ENCODE peak calls at places on chromosomes 13 and 19, in four cellular contexts. One of them, this sample, is unnamed.

GRCh38 chr13:77230560-77230959 is 96.3 kb downstream of the MYCBP2 start:
- DNase-seq in CD4-positive, alpha-beta memory T cell: peak; percentile 31
- DNase-seq in colonic mucosa: no peak
- DNase-seq in SJSA1: no peak
- DNase-seq in this sample: no peak

GRCh38 chr19:11539495-11540365 is 1.1 kb downstream of the CNN1 start:
- DNase-seq in CD4-positive, alpha-beta memory T cell: no peak
- DNase-seq in colonic mucosa: no peak
- DNase-seq in SJSA1: no peak
- DNase-seq in this sample: no peak

GRCh38 chr19:33469171-33470039 is 52.2 kb downstream of the PEPD start:
- DNase-seq in colonic mucosa: no peak
- DNase-seq in CD4-positive, alpha-beta memory T cell: no peak
- DNase-seq in SJSA1: peak; percentile 34
- DNase-seq in this sample: no peak

GRCh38 chr13:99432637-99433542 is 68.4 kb upstream of the TM9SF2 start:
- DNase-seq in CD4-positive, alpha-beta memory T cell: peak; percentile 98
- DNase-seq in SJSA1: no peak
- DNase-seq in colonic mucosa: peak; percentile 40
- DNase-seq in this sample: peak; percentile 78

GRCh38 chr13:113616991-113617749 is 32.6 kb downstream of the TFDP1 start:
- DNase-seq in colonic mucosa: no peak
- DNase-seq in SJSA1: no peak
- DNase-seq in CD4-positive, alpha-beta memory T cell: no peak
- DNase-seq in this sample: no peak

GRCh38 chr19:50724522-50725217 is 1.5 kb downstream of the CLEC11A start:
- DNase-seq in CD4-positive, alpha-beta memory T cell: peak; percentile 88
- DNase-seq in colonic mucosa: peak; percentile 100
- DNase-seq in SJSA1: peak; percentile 80
- DNase-seq in this sample: peak; percentile 99

GRCh38 chr19:39514840-39515550 is at the start of gene SELENOV:
- DNase-seq in colonic mucosa: no peak
- DNase-seq in CD4-positive, alpha-beta memory T cell: no peak
- DNase-seq in SJSA1: no peak
- DNase-seq in this sample: no peak

GRCh38 chr13:34300559-34300958 is 482.6 kb downstream of the RFC3 start:
- DNase-seq in CD4-positive, alpha-beta memory T cell: no peak
- DNase-seq in SJSA1: no peak
- DNase-seq in colonic mucosa: no peak
- DNase-seq in this sample: no peak

GRCh38 chr19:5452594-5453565 is 2.3 kb upstream of the ZNRF4 start:
- DNase-seq in CD4-positive, alpha-beta memory T cell: no peak
- DNase-seq in colonic mucosa: no peak
- DNase-seq in SJSA1: no peak
- DNase-seq in this sample: no peak

GRCh38 chr19:54114340-54114826 is 1.1 kb downstream of the TFPT start:
- DNase-seq in SJSA1: no peak
- DNase-seq in colonic mucosa: peak; percentile 53
- DNase-seq in CD4-positive, alpha-beta memory T cell: peak; percentile 72
- DNase-seq in this sample: peak; percentile 52

GRCh38 chr13:20609145-20609544 is 42.2 kb downstream of the IFT88 start:
- DNase-seq in CD4-positive, alpha-beta memory T cell: no peak
- DNase-seq in colonic mucosa: no peak
- DNase-seq in SJSA1: peak; percentile 65
- DNase-seq in this sample: no peak

GRCh38 chr19:34402074-34402600 is 2.1 kb upstream of the PDCD2L start:
- DNase-seq in colonic mucosa: peak; percentile 47
- DNase-seq in SJSA1: no peak
- DNase-seq in CD4-positive, alpha-beta memory T cell: no peak
- DNase-seq in this sample: no peak

GRCh38 chr19:48999481-49000325 is 6.0 kb downstream of the RUVBL2 start:
- DNase-seq in SJSA1: peak; percentile 67
- DNase-seq in CD4-positive, alpha-beta memory T cell: peak; percentile 76
- DNase-seq in colonic mucosa: peak; percentile 66
- DNase-seq in this sample: peak; percentile 51

GRCh38 chr13:42355118-42355840 is 83.3 kb downstream of the AKAP11 start:
- DNase-seq in CD4-positive, alpha-beta memory T cell: peak; percentile 79
- DNase-seq in SJSA1: no peak
- DNase-seq in colonic mucosa: no peak
- DNase-seq in this sample: no peak

GRCh38 chr13:20080377-20081164 is 80.3 kb downstream of the GJA3 start:
- DNase-seq in SJSA1: no peak
- DNase-seq in colonic mucosa: no peak
- DNase-seq in CD4-positive, alpha-beta memory T cell: no peak
- DNase-seq in this sample: no peak

GRCh38 chr13:63124863-63125262 is 1709.2 kb upstream of the PCDH20 start:
- DNase-seq in colonic mucosa: no peak
- DNase-seq in SJSA1: no peak
- DNase-seq in CD4-positive, alpha-beta memory T cell: no peak
- DNase-seq in this sample: no peak

GRCh38 chr13:93147293-93147645 is 79.3 kb upstream of the GPC6 start:
- DNase-seq in colonic mucosa: no peak
- DNase-seq in CD4-positive, alpha-beta memory T cell: no peak
- DNase-seq in SJSA1: no peak
- DNase-seq in this sample: no peak

GRCh38 chr19:4597278-4597974 is 37.9 kb upstream of the SEMA6B start:
- DNase-seq in CD4-positive, alpha-beta memory T cell: no peak
- DNase-seq in colonic mucosa: no peak
- DNase-seq in SJSA1: no peak
- DNase-seq in this sample: no peak

GRCh38 chr13:30388401-30389283 is 33.7 kb upstream of the UBE2L5 start:
- DNase-seq in colonic mucosa: no peak
- DNase-seq in SJSA1: no peak
- DNase-seq in CD4-positive, alpha-beta memory T cell: no peak
- DNase-seq in this sample: no peak
- H3K27ac ChIP-seq in colonic mucosa: no peak overlapping the region
- H3K27ac ChIP-seq in SJSA1: no peak overlapping the region
- H3K27ac ChIP-seq in CD4-positive, alpha-beta memory T cell: peak overlapping the region; percentile 23
- H3K27ac ChIP-seq in this sample: no peak overlapping the region

GRCh38 chr19:38336638-38337359 is 1.2 kb downstream of the CATSPERG start:
- DNase-seq in CD4-positive, alpha-beta memory T cell: peak; percentile 96
- DNase-seq in SJSA1: peak; percentile 92
- DNase-seq in colonic mucosa: peak; percentile 98
- DNase-seq in this sample: peak; percentile 98

GRCh38 chr19:38326591-38326990 is 6.9 kb downstream of the KCNK6 start:
- DNase-seq in colonic mucosa: no peak
- DNase-seq in CD4-positive, alpha-beta memory T cell: no peak
- DNase-seq in SJSA1: no peak
- DNase-seq in this sample: no peak

GRCh38 chr19:38335949-38336637 is 463 bp downstream of the CATSPERG start:
- DNase-seq in SJSA1: peak; percentile 98
- DNase-seq in colonic mucosa: peak; percentile 98
- DNase-seq in CD4-positive, alpha-beta memory T cell: peak; percentile 97
- DNase-seq in this sample: peak; percentile 96

GRCh38 chr19:38329651-38330050 is 6.0 kb upstream of the CATSPERG start:
- DNase-seq in colonic mucosa: no peak
- DNase-seq in CD4-positive, alpha-beta memory T cell: no peak
- DNase-seq in SJSA1: no peak
- DNase-seq in this sample: no peak

GRCh38 chr19:38331728-38332127 is 3.9 kb upstream of the CATSPERG start:
- DNase-seq in CD4-positive, alpha-beta memory T cell: no peak
- DNase-seq in colonic mucosa: no peak
- DNase-seq in SJSA1: no peak
- DNase-seq in this sample: no peak
- H3K27ac ChIP-seq in CD4-positive, alpha-beta memory T cell: no peak overlapping the region
- H3K27ac ChIP-seq in colonic mucosa: no peak overlapping the region
- H3K27ac ChIP-seq in SJSA1: no peak overlapping the region
- H3K27ac ChIP-seq in this sample: no peak overlapping the region

GRCh38 chr19:44617481-44617880 is 4.1 kb downstream of the IGSF23 start:
- DNase-seq in SJSA1: no peak
- DNase-seq in colonic mucosa: no peak
- DNase-seq in CD4-positive, alpha-beta memory T cell: no peak
- DNase-seq in this sample: no peak

GRCh38 chr19:44613295-44614168 is at the start of gene IGSF23:
- DNase-seq in CD4-positive, alpha-beta memory T cell: no peak
- DNase-seq in SJSA1: no peak
- DNase-seq in colonic mucosa: peak; percentile 69
- DNase-seq in this sample: no peak

GRCh38 chr19:44615529-44616247 is 2.3 kb downstream of the IGSF23 start:
- DNase-seq in SJSA1: no peak
- DNase-seq in colonic mucosa: no peak
- DNase-seq in CD4-positive, alpha-beta memory T cell: no peak
- DNase-seq in this sample: no peak

GRCh38 chr19:44611812-44612295 is 1.5 kb upstream of the IGSF23 start:
- DNase-seq in SJSA1: no peak
- DNase-seq in colonic mucosa: no peak
- DNase-seq in CD4-positive, alpha-beta memory T cell: no peak
- DNase-seq in this sample: peak; percentile 36

DNA sequence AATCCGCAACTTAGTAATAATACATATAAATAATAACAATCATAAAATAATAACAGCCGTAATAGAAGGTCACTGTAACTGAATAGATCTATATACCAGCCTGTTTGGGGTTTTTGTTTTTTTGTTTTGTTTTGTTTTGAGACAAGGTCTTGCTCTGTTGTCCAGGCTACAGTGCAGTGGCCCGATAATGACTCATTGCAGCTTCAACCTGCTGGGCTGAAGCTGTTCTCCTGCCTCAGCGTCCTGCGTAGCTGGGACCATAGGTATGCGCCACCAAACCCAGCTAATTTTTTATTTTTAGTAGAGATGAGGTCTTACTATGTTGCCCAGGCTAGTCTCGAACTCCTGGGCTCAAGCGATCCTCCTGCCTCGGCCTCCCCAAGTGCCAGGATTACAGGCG is 950 bp downstream of the IGSF23 start:
- DNase-seq in colonic mucosa: no peak
- DNase-seq in SJSA1: no peak
- DNase-seq in CD4-positive, alpha-beta memory T cell: no peak
- DNase-seq in this sample: no peak
- H3K27ac ChIP-seq in colonic mucosa: no peak overlapping the region
- H3K27ac ChIP-seq in SJSA1: no peak overlapping the region
- H3K27ac ChIP-seq in CD4-positive, alpha-beta memory T cell: no peak overlapping the region
- H3K27ac ChIP-seq in this sample: no peak overlapping the region

GRCh38 chr19:41297628-41298326 is 12.2 kb upstream of the CCDC97 start:
- DNase-seq in CD4-positive, alpha-beta memory T cell: peak; percentile 66
- DNase-seq in colonic mucosa: no peak
- DNase-seq in SJSA1: no peak
- DNase-seq in this sample: no peak
- H3K27ac ChIP-seq in CD4-positive, alpha-beta memory T cell: peak overlapping the region; percentile 76
- H3K27ac ChIP-seq in colonic mucosa: peak overlapping the region; percentile 57
- H3K27ac ChIP-seq in SJSA1: peak overlapping the region; percentile 47
- H3K27ac ChIP-seq in this sample: peak overlapping the region; percentile 59

GRCh38 chr13:110615005-110615321 is 382 bp upstream of the NAXD start:
- DNase-seq in SJSA1: no peak
- DNase-seq in CD4-positive, alpha-beta memory T cell: no peak
- DNase-seq in colonic mucosa: no peak
- DNase-seq in this sample: no peak
- H3K27ac ChIP-seq in SJSA1: peak overlapping the region; percentile 50
- H3K27ac ChIP-seq in CD4-positive, alpha-beta memory T cell: peak overlapping the region; percentile 47
- H3K27ac ChIP-seq in colonic mucosa: peak overlapping the region; percentile 91
- H3K27ac ChIP-seq in this sample: peak overlapping the region; percentile 95

GRCh38 chr13:46296920-46297319 is 85.2 kb downstream of the LRRC63 start:
- DNase-seq in SJSA1: no peak
- DNase-seq in CD4-positive, alpha-beta memory T cell: no peak
- DNase-seq in colonic mucosa: no peak
- DNase-seq in this sample: no peak

GRCh38 chr13:46296465-46296822 is 84.7 kb downstream of the LRRC63 start:
- DNase-seq in CD4-positive, alpha-beta memory T cell: no peak
- DNase-seq in SJSA1: no peak
- DNase-seq in colonic mucosa: no peak
- DNase-seq in this sample: no peak

GRCh38 chr13:46297338-46297737 is 85.6 kb downstream of the LRRC63 start:
- DNase-seq in colonic mucosa: no peak
- DNase-seq in SJSA1: no peak
- DNase-seq in CD4-positive, alpha-beta memory T cell: no peak
- DNase-seq in this sample: no peak

GRCh38 chr13:46295531-46296464 is 84.1 kb downstream of the LRRC63 start:
- DNase-seq in SJSA1: no peak
- DNase-seq in colonic mucosa: no peak
- DNase-seq in CD4-positive, alpha-beta memory T cell: peak; percentile 91
- DNase-seq in this sample: peak; percentile 52
- H3K27ac ChIP-seq in SJSA1: no peak overlapping the region
- H3K27ac ChIP-seq in colonic mucosa: no peak overlapping the region
- H3K27ac ChIP-seq in CD4-positive, alpha-beta memory T cell: peak overlapping the region; percentile 57
- H3K27ac ChIP-seq in this sample: no peak overlapping the region

DNA sequence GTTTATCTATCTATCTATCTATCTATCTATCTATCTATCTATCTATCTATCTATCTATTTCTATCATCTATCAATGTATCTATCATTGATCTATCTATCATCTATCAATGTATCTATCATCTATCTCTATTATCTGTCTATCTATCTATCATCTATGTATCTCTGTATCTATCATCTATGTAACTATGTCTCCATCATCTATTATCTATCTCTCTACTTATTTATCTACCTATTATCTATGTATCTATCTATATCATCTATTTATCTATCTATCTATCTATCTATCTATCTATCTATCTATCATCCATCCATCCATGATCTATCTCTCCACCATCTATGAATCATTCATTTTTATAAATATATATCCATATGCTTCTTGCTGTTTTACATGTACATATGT is 15.8 kb downstream of the CYP4F3 start:
- DNase-seq in CD4-positive, alpha-beta memory T cell: no peak
- DNase-seq in colonic mucosa: no peak
- DNase-seq in SJSA1: no peak
- DNase-seq in this sample: no peak
- H3K27ac ChIP-seq in CD4-positive, alpha-beta memory T cell: no peak overlapping the region
- H3K27ac ChIP-seq in colonic mucosa: no peak overlapping the region
- H3K27ac ChIP-seq in SJSA1: no peak overlapping the region
- H3K27ac ChIP-seq in this sample: no peak overlapping the region

DNA sequence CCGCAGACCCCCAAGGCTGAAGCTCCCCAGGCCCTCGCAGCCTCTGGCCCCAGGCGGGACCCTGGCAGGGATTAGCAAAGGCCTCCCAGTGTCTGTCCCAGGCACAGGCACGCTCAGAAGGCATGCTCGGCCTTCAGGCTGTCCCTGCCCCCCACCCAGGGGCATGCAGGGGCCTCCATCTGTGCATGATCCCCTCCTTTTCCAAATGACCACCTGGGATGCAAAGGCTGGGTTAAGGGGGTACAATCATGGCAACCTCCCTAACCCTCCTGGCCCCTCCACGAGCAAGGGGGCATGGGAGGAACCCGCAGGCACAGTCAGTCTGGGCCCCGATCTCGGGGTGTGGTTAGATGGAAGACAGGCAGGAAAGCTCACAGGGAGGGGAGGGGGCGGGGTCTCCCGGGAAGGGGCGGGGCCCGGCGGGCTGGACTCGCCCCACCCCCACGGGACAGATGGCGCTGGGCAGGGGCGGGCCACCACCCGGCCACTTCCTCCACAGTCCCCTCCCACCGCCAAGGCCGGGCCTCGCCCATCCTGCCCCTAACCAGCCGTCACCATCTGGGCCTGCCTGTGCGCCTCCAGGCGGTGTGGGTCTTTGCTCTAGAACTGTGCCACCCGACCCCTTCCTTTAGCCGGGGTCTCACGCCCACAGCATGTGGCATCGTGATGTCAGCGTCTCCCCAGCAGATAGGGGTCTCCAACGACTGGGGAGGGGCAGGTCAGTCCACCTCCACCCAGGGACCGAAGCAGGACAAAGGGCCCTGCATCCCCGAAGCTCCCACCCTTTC is 7.0 kb upstream of the REXO1 start:
- DNase-seq in CD4-positive, alpha-beta memory T cell: peak; percentile 84
- DNase-seq in colonic mucosa: peak; percentile 95
- DNase-seq in SJSA1: peak; percentile 88
- DNase-seq in this sample: peak; percentile 67
- H3K27ac ChIP-seq in CD4-positive, alpha-beta memory T cell: peak overlapping the region; percentile 73
- H3K27ac ChIP-seq in colonic mucosa: peak overlapping the region; percentile 98
- H3K27ac ChIP-seq in SJSA1: peak overlapping the region; percentile 31
- H3K27ac ChIP-seq in this sample: peak overlapping the region; percentile 16